ENCODE peak calls at places on chromosome 19, in nine cellular contexts. F is HCT116, Q is fibroblast of the aortic adventitia, C is cardiac muscle cell, G is right atrium auricular region, R is breast epithelium, E is psoas muscle, U is brain microvascular endothelial cell, B is HFF-Myc. Z is an unnamed sample.

GRCh38 chr19:47280183-47280797 is 5.6 kb downstream of the INAFM1 start:
- DNase-seq in F (no peak), Q (no peak), C (peak), G (no peak), R (no peak), E (no peak), U (no peak), B (no peak), Z (no peak)

GRCh38 chr19:47240996-47241918 is 10.3 kb upstream of the BBC3 start:
- DNase-seq in F (peak), Q (peak), C (peak), G (no peak), R (peak), E (peak), U (peak), B (no peak), Z (peak)

GRCh38 chr19:45099465-45100201 is 6.7 kb downstream of the PPP1R37 start:
- DNase-seq in F (no peak), Q (no peak), C (no peak), G (no peak), R (no peak), E (peak), U (no peak), B (no peak), Z (no peak)

GRCh38 chr19:2627855-2628254 is 74.6 kb downstream of the GNG7 start:
- DNase-seq in F (no peak), Q (peak), C (no peak), G (no peak), R (no peak), E (no peak), U (peak), B (no peak), Z (no peak)

GRCh38 chr19:10760268-10760944 is 42.5 kb downstream of the DNM2 start:
- DNase-seq in F (peak), Q (no peak), C (no peak), G (no peak), R (no peak), E (no peak), U (no peak), B (no peak), Z (no peak)

GRCh38 chr19:35353635-35354034 is 4.6 kb upstream of the FFAR3 start:
- DNase-seq in F (no peak), Q (no peak), C (peak), G (no peak), R (no peak), E (no peak), U (no peak), B (no peak), Z (no peak)

GRCh38 chr19:43699506-43700367 is 16.1 kb upstream of the IRGC start:
- DNase-seq in F (no peak), Q (peak), C (peak), G (no peak), R (no peak), E (peak), U (peak), B (peak), Z (no peak)

GRCh38 chr19:20247016-20247683 is 80.1 kb downstream of the ZNF486 start:
- DNase-seq in F (no peak), Q (peak), C (peak), G (no peak), R (no peak), E (no peak), U (no peak), B (no peak), Z (no peak)

GRCh38 chr19:28881616-28882015 is 331.3 kb downstream of the UQCRFS1 start:
- DNase-seq in F (no peak), Q (no peak), C (no peak), G (no peak), R (no peak), E (no peak), U (no peak), B (no peak), Z (no peak)

GRCh38 chr19:1113278-1113985 is 9.6 kb downstream of the GPX4 start:
- DNase-seq in F (peak), Q (peak), C (peak), G (peak), R (peak), E (peak), U (peak), B (peak), Z (peak)

GRCh38 chr19:21474671-21475181 is 30.7 kb upstream of the ZNF429 start:
- DNase-seq in F (no peak), Q (peak), C (peak), G (peak), R (peak), E (peak), U (peak), B (no peak), Z (peak)

GRCh38 chr19:36258028-36258875 is 43.3 kb downstream of the ZNF146 start:
- DNase-seq in F (no peak), Q (no peak), C (no peak), G (no peak), R (no peak), E (no peak), U (no peak), B (no peak), Z (no peak)

GRCh38 chr19:14475251-14476073 is at the start of gene PTGER1:
- DNase-seq in F (peak), Q (peak), C (peak), G (no peak), R (no peak), E (no peak), U (no peak), B (no peak), Z (no peak)

GRCh38 chr19:15702590-15702930 is 25.3 kb upstream of the OR10H2 start:
- DNase-seq in F (peak), Q (peak), C (peak), G (peak), R (peak), E (peak), U (no peak), B (peak), Z (peak)

GRCh38 chr19:7533281-7533819 is 2.2 kb upstream of the PNPLA6 start:
- DNase-seq in F (no peak), Q (peak), C (peak), G (peak), R (peak), E (peak), U (no peak), B (no peak), Z (no peak)

GRCh38 chr19:50330365-50331078 is 1.3 kb upstream of the KCNC3 start:
- DNase-seq in F (peak), Q (no peak), C (peak), G (no peak), R (peak), E (peak), U (no peak), B (no peak), Z (peak)

GRCh38 chr19:15129856-15130580 is 22.8 kb downstream of the SYDE1 start:
- DNase-seq in F (peak), Q (no peak), C (no peak), G (no peak), R (peak), E (no peak), U (no peak), B (no peak), Z (no peak)

GRCh38 chr19:2533686-2534085 is 57.8 kb downstream of the GADD45B start:
- DNase-seq in F (no peak), Q (peak), C (peak), G (no peak), R (no peak), E (no peak), U (no peak), B (no peak), Z (no peak)

GRCh38 chr19:55459950-55460657 is 1.3 kb downstream of the ISOC2 start:
- DNase-seq in F (no peak), Q (peak), C (peak), G (no peak), R (no peak), E (no peak), U (no peak), B (no peak), Z (no peak)

GRCh38 chr19:18780081-18780480 is 11.0 kb downstream of the COMP start:
- DNase-seq in F (no peak), Q (no peak), C (no peak), G (no peak), R (no peak), E (no peak), U (no peak), B (no peak), Z (no peak)

GRCh38 chr19:34173145-34173956 is 1.0 kb downstream of the LSM14A start:
- DNase-seq in F (no peak), Q (peak), C (peak), G (no peak), R (peak), E (peak), U (no peak), B (no peak), Z (no peak)

DNA sequence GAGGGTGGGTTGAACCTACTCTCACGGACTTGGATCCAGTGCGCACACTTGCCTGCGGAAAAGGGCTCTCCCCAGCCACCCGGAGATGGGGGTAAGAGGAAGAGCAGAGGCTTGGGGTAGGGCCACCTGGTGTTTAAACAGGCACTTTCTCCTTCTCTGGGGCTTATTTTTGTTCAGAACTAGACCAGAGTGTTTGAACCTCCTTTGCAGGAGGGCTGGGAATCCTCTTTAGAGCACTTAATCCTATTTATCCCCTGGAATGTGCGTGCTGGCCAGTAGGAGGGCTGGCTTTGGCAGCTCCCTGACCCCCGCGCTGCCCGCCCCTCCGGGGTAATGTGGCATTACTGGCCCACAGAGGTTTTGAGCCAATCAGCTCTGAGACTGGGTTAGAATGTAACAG is 2.0 kb downstream of the RGS9BP start:
- DNase-seq in F (no peak), Q (no peak), C (no peak), G (no peak), R (no peak), E (peak), U (no peak), B (no peak), Z (no peak)
- TF ChIP-seq CTCF in F (no peak), Q (peak), C (no peak), G (peak), R (no peak), E (no peak), U (peak), B (no peak), Z (no peak)

DNA sequence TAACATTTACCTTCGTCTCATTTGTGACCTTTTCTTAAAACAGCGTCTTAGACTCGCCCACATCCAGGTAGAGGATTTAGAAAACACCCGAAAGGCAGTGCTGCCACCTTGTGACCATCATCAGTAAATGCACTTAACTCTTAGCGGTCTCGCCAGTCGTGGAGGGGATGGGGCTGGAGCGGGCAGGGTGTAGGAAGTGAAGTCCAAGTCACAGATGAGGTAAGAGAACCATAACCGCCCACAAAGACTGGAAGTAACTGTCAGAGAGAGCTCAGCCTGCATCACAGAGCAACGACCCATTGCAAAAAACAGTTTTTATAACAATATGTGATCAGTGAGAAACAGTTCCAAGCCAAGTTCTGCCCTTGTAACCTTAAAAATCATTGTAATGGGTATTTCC is 10.7 kb upstream of the CEACAM3 start:
- DNase-seq in F (peak), Q (peak), C (peak), G (peak), R (peak), E (no peak), U (peak), B (peak), Z (no peak)
- H3K4me3 ChIP-seq in F (no peak), Q (no peak), C (no peak), G (no peak), R (no peak), E (no peak), U (no peak), B (no peak), Z (no peak)

DNA sequence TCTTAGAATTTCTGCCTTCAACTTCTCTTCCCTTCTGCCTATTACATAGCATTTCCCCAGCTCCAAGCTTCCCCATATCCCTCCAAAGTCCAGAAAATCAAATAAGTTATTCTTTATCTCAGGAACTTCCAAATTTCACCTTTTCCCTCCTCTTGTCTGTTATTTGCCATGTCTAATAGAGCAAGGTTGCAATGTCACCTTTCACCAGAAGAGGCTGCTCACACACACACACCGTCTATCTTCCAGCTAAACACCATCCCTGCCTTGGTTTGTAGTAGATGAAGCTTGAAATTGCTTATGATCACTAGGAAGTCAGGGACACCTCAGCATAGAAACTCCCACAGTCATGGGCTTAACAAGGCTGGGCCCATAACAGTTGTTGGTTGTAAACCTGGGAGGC is 48.4 kb downstream of the ZNRF4 start:
- DNase-seq in F (peak), Q (no peak), C (no peak), G (no peak), R (no peak), E (no peak), U (no peak), B (no peak), Z (no peak)
- TF ChIP-seq CTCF in F (peak), Q (peak), C (no peak), G (no peak), R (no peak), E (no peak), U (peak), B (peak), Z (no peak)

GRCh38 chr19:54160182-54160811 is 776 bp upstream of the LENG1 start:
- DNase-seq in F (no peak), Q (peak), C (peak), G (no peak), R (no peak), E (no peak), U (no peak), B (no peak), Z (no peak)

GRCh38 chr19:54160948-54161347 is 1.4 kb upstream of the LENG1 start:
- DNase-seq in F (no peak), Q (no peak), C (no peak), G (no peak), R (no peak), E (no peak), U (no peak), B (no peak), Z (no peak)

GRCh38 chr19:54162884-54163283 is 3.4 kb upstream of the LENG1 start:
- DNase-seq in F (no peak), Q (no peak), C (no peak), G (no peak), R (no peak), E (no peak), U (no peak), B (no peak), Z (no peak)

GRCh38 chr19:54164369-54165068 is 5.0 kb upstream of the LENG1 start:
- DNase-seq in F (peak), Q (peak), C (peak), G (peak), R (no peak), E (peak), U (no peak), B (no peak), Z (no peak)

DNA sequence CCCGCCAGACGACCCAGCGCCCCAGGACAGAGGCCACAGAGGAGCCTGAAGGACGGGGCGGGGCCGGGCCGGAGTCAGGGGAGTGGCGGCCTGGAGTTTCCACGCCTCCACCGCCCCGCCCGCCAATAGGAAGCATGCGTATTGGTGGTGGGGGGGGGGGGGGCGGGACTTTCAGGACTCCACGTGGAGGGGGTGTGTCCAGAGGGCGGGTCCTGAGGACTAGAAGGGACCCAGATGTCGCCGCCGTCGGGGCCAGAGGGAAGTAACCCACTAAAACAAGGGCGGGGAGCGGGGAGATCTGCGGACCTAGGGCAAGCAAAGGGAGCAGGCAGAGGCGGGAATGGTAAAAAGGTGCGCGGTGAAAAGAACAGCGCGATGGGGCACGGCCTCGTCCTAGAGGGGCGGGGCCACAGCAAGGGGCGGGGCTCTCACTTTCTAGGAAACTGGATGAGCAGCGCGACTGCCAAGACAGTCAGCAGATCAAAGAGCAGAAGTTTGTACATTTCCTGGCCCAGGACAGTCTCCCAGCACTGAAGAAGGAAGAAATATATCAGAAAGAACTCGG is 2.8 kb upstream of the LENG1 start:
- DNase-seq in F (peak), Q (peak), C (peak), G (peak), R (peak), E (peak), U (peak), B (no peak), Z (peak)
- H3K4me3 ChIP-seq in F (peak), Q (peak), C (peak), G (peak), R (peak), E (peak), U (peak), B (peak), Z (peak)

GRCh38 chr19:17512574-17512939 is 1.1 kb downstream of the PGLS start:
- DNase-seq in F (no peak), Q (no peak), C (no peak), G (no peak), R (no peak), E (no peak), U (no peak), B (no peak), Z (no peak)
- TF ChIP-seq CTCF in F (no peak), Q (no peak), C (no peak), G (no peak), R (no peak), E (no peak), U (no peak), B (no peak), Z (no peak)

GRCh38 chr19:3881272-3882040 is 971 bp downstream of the ATCAY start:
- DNase-seq in F (no peak), Q (no peak), C (no peak), G (no peak), R (no peak), E (no peak), U (no peak), B (no peak), Z (no peak)
- H3K4me3 ChIP-seq in F (no peak), Q (no peak), C (no peak), G (no peak), R (no peak), E (no peak), U (no peak), B (no peak), Z (no peak)

DNA sequence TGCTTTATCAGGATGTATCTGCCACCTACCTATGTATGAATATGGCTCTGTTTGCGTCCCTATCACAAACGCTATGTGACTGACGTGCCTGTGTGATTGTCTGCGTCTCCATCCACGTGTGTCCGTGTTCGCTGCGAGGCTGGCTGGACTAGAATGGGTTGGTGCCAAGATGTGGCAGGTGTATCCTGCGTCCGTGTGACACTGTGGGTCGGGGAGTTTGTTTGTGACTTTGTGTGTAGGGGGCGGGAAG is 6.7 kb upstream of the HOOK2 start:
- DNase-seq in F (no peak), Q (no peak), C (no peak), G (no peak), R (no peak), E (no peak), U (no peak), B (no peak), Z (no peak)
- TF ChIP-seq CTCF in F (no peak), Q (no peak), C (no peak), G (no peak), R (no peak), E (no peak), U (no peak), B (no peak), Z (no peak)

DNA sequence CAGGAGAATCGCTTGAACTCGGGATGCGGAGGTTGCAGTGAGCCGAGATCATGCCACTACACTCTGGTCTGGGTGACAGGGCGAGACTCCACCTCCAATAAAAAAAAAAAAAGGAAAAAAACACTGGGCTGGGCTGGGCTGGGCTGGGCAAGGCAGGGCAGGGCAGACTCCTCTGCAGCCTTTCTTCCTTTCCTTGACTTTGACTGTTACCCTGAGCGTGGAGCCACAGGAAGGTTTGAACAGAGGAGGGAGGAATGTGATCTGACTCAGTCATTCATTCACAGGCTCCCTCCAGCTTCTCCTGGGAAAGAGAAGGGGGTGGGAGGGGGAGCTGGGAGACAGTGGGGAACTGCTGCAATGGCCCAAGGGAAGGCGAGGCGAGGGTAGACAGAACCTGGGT is 2.7 kb upstream of the ACTN4 start:
- DNase-seq in F (no peak), Q (no peak), C (no peak), G (no peak), R (no peak), E (no peak), U (no peak), B (no peak), Z (no peak)
- H3K4me3 ChIP-seq in F (no peak), Q (no peak), C (no peak), G (no peak), R (no peak), E (no peak), U (no peak), B (no peak), Z (no peak)

Z was measured in gastrocnemius medialis.